ENCODE peak calls at places on chromosomes 16 and 17, in eight cellular contexts. W is LoVo, U is aorta, P is GM19239, I is T-cell, X is left ventricle myocardium inferior, Y is cardiac fibroblast, L is bronchial epithelial cell. V is an unnamed sample.

GRCh38 chr16:11613381-11614303 is 26.9 kb upstream of the LITAF start:
- DNase-seq in W (peak; percentile 71), U (no peak), P (no peak), I (no peak), X (peak; percentile 62), Y (peak; percentile 18), L (peak; percentile 97), V (no peak)

GRCh38 chr17:9195346-9195870 is 174.1 kb downstream of the NTN1 start:
- DNase-seq in W (no peak), U (no peak), P (no peak), I (no peak), X (no peak), Y (no peak), L (no peak), V (no peak)

GRCh38 chr16:3950343-3951193 is 70.1 kb upstream of the CREBBP start:
- DNase-seq in W (peak; percentile 58), U (peak; percentile 93), P (no peak), I (no peak), X (peak; percentile 86), Y (peak; percentile 98), L (peak; percentile 76), V (no peak)

GRCh38 chr17:4101127-4101798 is 41.6 kb downstream of the ZZEF1 start:
- DNase-seq in W (no peak), U (no peak), P (no peak), I (no peak), X (no peak), Y (peak; percentile 67), L (no peak), V (no peak)

GRCh38 chr16:57859331-57859730 is 57.0 kb upstream of the KIFC3 start:
- DNase-seq in W (no peak), U (no peak), P (no peak), I (no peak), X (no peak), Y (peak; percentile 65), L (peak; percentile 28), V (no peak)

GRCh38 chr17:35778641-35779196 is 16.7 kb downstream of the MMP28 start:
- DNase-seq in W (no peak), U (no peak), P (no peak), I (no peak), X (no peak), Y (peak; percentile 6), L (peak; percentile 31), V (no peak)

GRCh38 chr16:69916445-69916844 is 34.7 kb upstream of the CLEC18A start:
- DNase-seq in W (no peak), U (no peak), P (no peak), I (no peak), X (no peak), Y (no peak), L (no peak), V (no peak)

GRCh38 chr17:74297941-74298340 is 23.9 kb downstream of the DNAI2 start:
- DNase-seq in W (no peak), U (no peak), P (no peak), I (no peak), X (no peak), Y (no peak), L (peak; percentile 91), V (no peak)

GRCh38 chr17:76384987-76385891 is 830 bp downstream of the SPHK1 start:
- DNase-seq in W (peak; percentile 24), U (peak; percentile 92), P (no peak), I (no peak), X (peak; percentile 41), Y (peak; percentile 91), L (peak; percentile 59), V (peak; percentile 40)

GRCh38 chr16:89732918-89733242 is 11.5 kb downstream of the ZNF276 start:
- DNase-seq in W (no peak), U (no peak), P (no peak), I (no peak), X (no peak), Y (no peak), L (no peak), V (no peak)

GRCh38 chr17:59383893-59384292 is 52.4 kb downstream of the YPEL2 start:
- DNase-seq in W (no peak), U (no peak), P (no peak), I (no peak), X (no peak), Y (no peak), L (no peak), V (no peak)